ENCODE peak calls at places on chromosomes 4 and X, in five cellular contexts. F is GM13977, G is A549, U is esophagus squamous epithelium, K is sigmoid colon. H is an unnamed sample.

GRCh38 chr4:94744830-94745229 is 12.9 kb upstream of the BMPR1B start:
- DNase-seq in K (no peak), U (no peak), F (no peak), G (no peak), H (no peak)

GRCh38 chrX:53078943-53079342 is 3.2 kb upstream of the TSPYL2 start:
- DNase-seq in F (no peak), U (no peak), K (no peak), G (no peak), H (no peak)

GRCh38 chr4:41359836-41360213 is 103.1 kb downstream of the UCHL1 start:
- DNase-seq in F (no peak), U (no peak), K (no peak), G (no peak), H (no peak)

GRCh38 chr4:175951794-175952193 is 113.8 kb upstream of the WDR17 start:
- DNase-seq in G (no peak), U (no peak), F (no peak), K (no peak), H (peak; percentile 8)

GRCh38 chrX:77493677-77494553 is 46.7 kb downstream of the FGF16 start:
- DNase-seq in K (no peak), G (no peak), U (no peak), F (no peak), H (peak; percentile 6)

GRCh38 chr4:84938316-84938715 is 28.2 kb downstream of the WDFY3 start:
- DNase-seq in U (no peak), F (no peak), K (no peak), G (no peak), H (peak; percentile 40)

GRCh38 chrX:68455151-68455510 is 21.8 kb upstream of the OPHN1 start:
- DNase-seq in F (no peak), G (no peak), U (no peak), K (no peak), H (no peak)

GRCh38 chr4:128388352-128388630 is 100.7 kb upstream of the PGRMC2 start:
- DNase-seq in U (no peak), G (no peak), F (no peak), K (no peak), H (peak; percentile 24)

GRCh38 chrX:15600071-15600470 is 689 bp downstream of the ACE2 start:
- DNase-seq in G (no peak), U (no peak), F (no peak), K (no peak), H (no peak)

GRCh38 chrX:15598031-15598430 is 2.7 kb downstream of the ACE2 start:
- DNase-seq in U (no peak), F (no peak), K (no peak), G (no peak), H (no peak)

GRCh38 chrX:15594371-15594770 is 6.4 kb downstream of the ACE2 start:
- DNase-seq in F (no peak), U (no peak), K (no peak), G (no peak), H (peak; percentile 14)
- TF ChIP-seq CTCF in F (no peak), U (no peak), K (no peak), G (no peak), H (no peak)

GRCh38 chr4:133147365-133147821 is 1.7 kb upstream of the PCDH10 start:
- DNase-seq in K (no peak), G (no peak), F (no peak), U (no peak), H (no peak)

GRCh38 chr4:133146574-133147198 is 2.4 kb upstream of the PCDH10 start:
- DNase-seq in K (peak; percentile 62), U (no peak), G (no peak), F (peak; percentile 59), H (peak; percentile 63)

GRCh38 chr4:133149364-133149695 is 236 bp downstream of the PCDH10 start:
- DNase-seq in U (no peak), F (no peak), G (no peak), K (no peak), H (no peak)

GRCh38 chr4:133148690-133149363 is at the start of gene PCDH10:
- DNase-seq in K (peak; percentile 94), G (peak; percentile 70), U (no peak), F (peak; percentile 85), H (no peak)

GRCh38 chr4:133147922-133148689 is 988 bp upstream of the PCDH10 start:
- DNase-seq in F (peak; percentile 33), K (peak; percentile 67), G (no peak), U (no peak), H (no peak)
- TF ChIP-seq CTCF in F (no peak), K (no peak), G (no peak), U (no peak), H (no peak)

DNA sequence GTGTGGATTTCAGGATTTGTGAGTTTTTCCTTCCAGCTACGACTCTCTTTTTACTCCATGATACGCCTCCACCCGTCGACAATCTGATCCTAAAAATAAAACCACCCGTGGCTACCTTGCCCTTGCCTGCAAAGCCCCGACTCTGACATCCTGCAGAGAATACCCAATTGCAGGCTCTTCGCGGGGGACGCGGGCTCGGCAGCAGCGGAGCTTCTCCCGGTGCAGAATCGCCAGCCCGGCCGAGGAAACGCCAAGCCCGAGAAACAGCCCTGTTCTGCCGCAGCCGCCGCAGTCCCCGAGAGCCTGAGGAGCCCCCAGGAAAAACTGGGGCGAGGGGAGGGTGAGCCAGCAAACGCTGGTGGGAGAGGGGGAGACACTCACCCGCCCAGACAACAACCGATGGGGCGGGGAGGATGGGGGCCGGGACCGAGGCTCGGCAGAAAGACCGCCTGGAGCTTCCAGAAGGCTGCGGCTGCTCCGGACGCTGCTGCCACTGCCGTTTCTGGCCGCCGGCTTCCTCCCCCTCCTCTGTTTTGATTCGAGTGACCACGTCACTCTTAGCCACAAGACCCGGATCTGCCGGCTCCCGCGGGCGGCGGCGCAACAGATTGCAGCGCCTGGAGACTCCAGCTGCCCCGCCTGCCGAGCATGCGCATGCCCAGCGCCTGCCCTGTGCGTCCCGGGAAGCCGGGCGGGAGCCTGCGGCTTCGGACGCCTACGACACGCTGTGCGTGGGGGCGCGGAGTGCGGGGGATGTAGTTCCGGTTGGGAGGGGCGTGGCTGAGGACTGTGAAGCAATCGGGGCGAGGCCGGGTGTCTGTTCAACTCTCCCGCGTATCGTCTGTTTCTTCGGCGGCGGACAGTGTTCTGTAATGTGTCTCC is at the start of gene SMIM14:
- DNase-seq in F (peak; percentile 88), K (peak; percentile 100), U (peak; percentile 84), G (peak; percentile 89), H (peak; percentile 98)
- TF ChIP-seq CTCF in F (no peak), K (no peak), U (peak; percentile 26), G (no peak), H (no peak)

DNA sequence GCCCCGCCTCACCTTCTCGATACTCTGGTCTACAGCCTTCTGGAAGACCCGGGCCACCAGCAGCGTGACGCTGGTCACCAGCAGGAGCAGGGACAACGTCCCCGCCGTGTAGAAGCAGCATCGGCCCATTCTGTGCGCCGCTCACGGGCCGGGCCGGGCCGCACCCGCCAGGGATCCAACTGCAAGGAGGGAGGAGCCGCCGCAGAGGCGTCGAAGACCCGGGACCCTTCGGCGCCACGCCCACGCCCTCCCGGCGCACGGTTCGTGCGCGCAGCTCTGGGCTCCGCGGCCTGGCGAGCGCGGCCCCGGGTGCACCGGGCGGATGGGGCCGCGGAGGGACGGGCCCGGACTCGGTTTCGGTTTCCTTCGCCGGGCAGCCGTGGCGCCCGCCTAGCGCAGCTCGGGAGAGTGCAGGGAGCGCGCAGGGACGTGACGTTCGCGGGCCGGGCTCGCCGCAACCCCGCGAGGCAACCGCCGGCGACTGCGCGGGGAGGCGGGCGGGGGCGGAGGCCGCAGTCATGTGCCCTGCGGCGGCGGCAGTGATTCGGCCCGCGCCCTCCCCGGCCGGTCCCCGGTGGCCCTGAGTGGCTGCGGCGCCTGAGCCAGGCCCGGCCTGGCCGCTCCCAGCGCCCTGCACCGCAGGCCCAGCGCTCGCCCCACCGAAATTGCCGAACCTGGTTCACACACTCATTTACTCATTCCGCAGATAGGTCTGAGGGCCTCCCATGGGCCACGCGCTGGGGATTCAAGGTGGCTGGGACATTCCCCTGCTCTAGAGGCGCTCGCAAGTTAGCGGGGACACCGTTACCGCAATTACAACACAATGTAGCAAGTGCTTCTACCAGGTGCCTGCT is at the start of gene SCARB2:
- DNase-seq in U (peak; percentile 23), K (peak; percentile 95), F (peak; percentile 87), G (peak; percentile 60), H (peak; percentile 83)
- TF ChIP-seq CTCF in U (peak; percentile 12), K (no peak), F (no peak), G (no peak), H (no peak)

DNA sequence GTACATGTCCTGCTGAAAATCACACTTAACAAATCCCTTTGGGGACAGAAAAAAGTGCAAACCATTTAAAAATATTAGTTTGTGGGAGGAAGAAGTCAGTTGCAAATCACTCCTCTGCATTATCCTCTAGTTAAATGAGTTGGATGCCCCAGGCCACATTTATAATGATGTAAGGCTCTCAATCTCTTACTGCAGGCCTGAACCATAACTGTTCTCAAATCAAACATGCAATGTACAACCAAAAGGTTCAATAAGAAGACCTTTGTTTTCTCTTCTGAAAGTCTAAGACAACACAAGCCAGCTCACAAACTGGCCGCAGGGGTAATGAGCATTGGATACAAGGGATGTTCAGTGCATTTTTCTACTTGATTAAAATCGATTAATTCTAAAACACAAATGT is 39.7 kb downstream of the IGFBP7 start:
- DNase-seq in F (no peak), K (no peak), G (no peak), U (no peak), H (peak; percentile 44)
- TF ChIP-seq CTCF in F (no peak), K (no peak), G (no peak), U (no peak), H (no peak)

GRCh38 chr4:160877087-160877790 is 1286.6 kb downstream of the FSTL5 start:
- DNase-seq in F (no peak), K (no peak), G (no peak), U (no peak), H (peak; percentile 17)
- TF ChIP-seq CTCF in F (no peak), K (no peak), G (no peak), U (no peak), H (no peak)

GRCh38 chrX:81120936-81121351 is 80.8 kb downstream of the HMGN5 start:
- DNase-seq in K (peak; percentile 59), F (peak; percentile 10), G (peak; percentile 13), U (no peak), H (peak; percentile 79)
- TF ChIP-seq CTCF in K (peak; percentile 39), F (peak; percentile 55), G (peak; percentile 50), U (peak; percentile 28), H (peak; percentile 34)